ENCODE peak calls at places on chromosomes 11 and 22, in nine cellular contexts. One of them, this sample, is unnamed.

GRCh38 chr11:1548221-1549070 is 23.6 kb downstream of the DUSP8 start:
- DNase-seq in mammary epithelial cell: peak; percentile 35
- DNase-seq in mesenchymal stem cell: peak; percentile 78
- DNase-seq in body of pancreas: peak; percentile 94
- DNase-seq in lung: peak; percentile 77
- DNase-seq in heart right ventricle: peak; percentile 87
- DNase-seq in BE2C: no peak
- DNase-seq in ascending aorta: peak; percentile 73
- DNase-seq in HAP-1: no peak
- DNase-seq in this sample: no peak

GRCh38 chr22:42780070-42780540 is 59.4 kb upstream of the A4GALT start:
- DNase-seq in mammary epithelial cell: peak; percentile 72
- DNase-seq in mesenchymal stem cell: peak; percentile 94
- DNase-seq in body of pancreas: peak; percentile 78
- DNase-seq in lung: peak; percentile 55
- DNase-seq in heart right ventricle: peak; percentile 88
- DNase-seq in BE2C: peak; percentile 71
- DNase-seq in ascending aorta: no peak
- DNase-seq in HAP-1: peak; percentile 95
- DNase-seq in this sample: peak; percentile 39

GRCh38 chr11:16982256-16982671 is 31.9 kb downstream of the PLEKHA7 start:
- DNase-seq in mammary epithelial cell: no peak
- DNase-seq in mesenchymal stem cell: no peak
- DNase-seq in body of pancreas: peak; percentile 66
- DNase-seq in lung: no peak
- DNase-seq in heart right ventricle: no peak
- DNase-seq in BE2C: no peak
- DNase-seq in ascending aorta: no peak
- DNase-seq in HAP-1: no peak
- DNase-seq in this sample: no peak

GRCh38 chr22:30947821-30948454 is 20.6 kb downstream of the MORC2 start:
- DNase-seq in mammary epithelial cell: peak; percentile 64
- DNase-seq in mesenchymal stem cell: peak; percentile 72
- DNase-seq in body of pancreas: no peak
- DNase-seq in lung: no peak
- DNase-seq in heart right ventricle: peak; percentile 20
- DNase-seq in BE2C: no peak
- DNase-seq in ascending aorta: no peak
- DNase-seq in HAP-1: peak; percentile 33
- DNase-seq in this sample: no peak

GRCh38 chr11:131425285-131425684 is 54.9 kb downstream of the NTM start:
- DNase-seq in mammary epithelial cell: no peak
- DNase-seq in mesenchymal stem cell: no peak
- DNase-seq in body of pancreas: no peak
- DNase-seq in lung: no peak
- DNase-seq in heart right ventricle: no peak
- DNase-seq in BE2C: no peak
- DNase-seq in ascending aorta: no peak
- DNase-seq in HAP-1: no peak
- DNase-seq in this sample: no peak

GRCh38 chr11:120333801-120334200 is 2.4 kb upstream of the ARHGEF12 start:
- DNase-seq in mammary epithelial cell: no peak
- DNase-seq in mesenchymal stem cell: no peak
- DNase-seq in body of pancreas: no peak
- DNase-seq in lung: no peak
- DNase-seq in heart right ventricle: no peak
- DNase-seq in BE2C: no peak
- DNase-seq in ascending aorta: no peak
- DNase-seq in HAP-1: no peak
- DNase-seq in this sample: no peak

GRCh38 chr11:125874556-125875124 is 12.8 kb upstream of the HYLS1 start:
- DNase-seq in mammary epithelial cell: peak; percentile 44
- DNase-seq in mesenchymal stem cell: peak; percentile 70
- DNase-seq in body of pancreas: peak; percentile 55
- DNase-seq in lung: peak; percentile 59
- DNase-seq in heart right ventricle: peak; percentile 67
- DNase-seq in BE2C: peak; percentile 74
- DNase-seq in ascending aorta: no peak
- DNase-seq in HAP-1: peak; percentile 74
- DNase-seq in this sample: peak; percentile 38

GRCh38 chr11:18384157-18384641 is 10.2 kb upstream of the LDHA start:
- DNase-seq in mammary epithelial cell: peak; percentile 88
- DNase-seq in mesenchymal stem cell: no peak
- DNase-seq in body of pancreas: peak; percentile 80
- DNase-seq in lung: peak; percentile 67
- DNase-seq in heart right ventricle: peak; percentile 69
- DNase-seq in BE2C: peak; percentile 58
- DNase-seq in ascending aorta: no peak
- DNase-seq in HAP-1: no peak
- DNase-seq in this sample: peak; percentile 73

GRCh38 chr11:15342163-15342562 is 227.4 kb downstream of the INSC start:
- DNase-seq in mammary epithelial cell: no peak
- DNase-seq in mesenchymal stem cell: no peak
- DNase-seq in body of pancreas: no peak
- DNase-seq in lung: no peak
- DNase-seq in heart right ventricle: no peak
- DNase-seq in BE2C: no peak
- DNase-seq in ascending aorta: no peak
- DNase-seq in HAP-1: no peak
- DNase-seq in this sample: no peak

GRCh38 chr11:48109046-48109666 is 107.5 kb upstream of the OR4B1 start:
- DNase-seq in mammary epithelial cell: peak; percentile 35
- DNase-seq in mesenchymal stem cell: peak; percentile 63
- DNase-seq in body of pancreas: no peak
- DNase-seq in lung: no peak
- DNase-seq in heart right ventricle: no peak
- DNase-seq in BE2C: no peak
- DNase-seq in ascending aorta: no peak
- DNase-seq in HAP-1: peak; percentile 88
- DNase-seq in this sample: no peak

GRCh38 chr11:134664447-134664846 is 252.4 kb upstream of the B3GAT1 start:
- DNase-seq in mammary epithelial cell: no peak
- DNase-seq in mesenchymal stem cell: no peak
- DNase-seq in body of pancreas: no peak
- DNase-seq in lung: no peak
- DNase-seq in heart right ventricle: peak; percentile 2
- DNase-seq in BE2C: no peak
- DNase-seq in ascending aorta: no peak
- DNase-seq in HAP-1: no peak
- DNase-seq in this sample: no peak

GRCh38 chr11:33668951-33669596 is 31.6 kb downstream of the C11orf91 start:
- DNase-seq in mammary epithelial cell: no peak
- DNase-seq in mesenchymal stem cell: no peak
- DNase-seq in body of pancreas: no peak
- DNase-seq in lung: no peak
- DNase-seq in heart right ventricle: no peak
- DNase-seq in BE2C: no peak
- DNase-seq in ascending aorta: no peak
- DNase-seq in HAP-1: peak; percentile 77
- DNase-seq in this sample: no peak
- H3K36me3 ChIP-seq in mammary epithelial cell: no peaks in the 10 kb centered on the region
- H3K36me3 ChIP-seq in mesenchymal stem cell: peaks cover 12% of the 10 kb centered on the region
- H3K36me3 ChIP-seq in body of pancreas: no peaks in the 10 kb centered on the region
- H3K36me3 ChIP-seq in lung: no peaks in the 10 kb centered on the region
- H3K36me3 ChIP-seq in heart right ventricle: no peaks in the 10 kb centered on the region
- H3K36me3 ChIP-seq in BE2C: no peaks in the 10 kb centered on the region
- H3K36me3 ChIP-seq in ascending aorta: no peaks in the 10 kb centered on the region
- H3K36me3 ChIP-seq in HAP-1: no peaks in the 10 kb centered on the region
- H3K36me3 ChIP-seq in this sample: no peaks in the 10 kb centered on the region

GRCh38 chr11:66337103-66337899 is 1.1 kb upstream of the RIN1 start:
- DNase-seq in mammary epithelial cell: no peak
- DNase-seq in mesenchymal stem cell: peak; percentile 75
- DNase-seq in body of pancreas: no peak
- DNase-seq in lung: no peak
- DNase-seq in heart right ventricle: no peak
- DNase-seq in BE2C: no peak
- DNase-seq in ascending aorta: no peak
- DNase-seq in HAP-1: no peak
- DNase-seq in this sample: peak; percentile 43

GRCh38 chr11:66334605-66335442 is 1.4 kb downstream of the RIN1 start:
- DNase-seq in mammary epithelial cell: no peak
- DNase-seq in mesenchymal stem cell: peak; percentile 42
- DNase-seq in body of pancreas: no peak
- DNase-seq in lung: no peak
- DNase-seq in heart right ventricle: no peak
- DNase-seq in BE2C: no peak
- DNase-seq in ascending aorta: no peak
- DNase-seq in HAP-1: no peak
- DNase-seq in this sample: no peak

GRCh38 chr11:66333896-66334604 is 2.2 kb downstream of the RIN1 start:
- DNase-seq in mammary epithelial cell: no peak
- DNase-seq in mesenchymal stem cell: no peak
- DNase-seq in body of pancreas: no peak
- DNase-seq in lung: no peak
- DNase-seq in heart right ventricle: no peak
- DNase-seq in BE2C: no peak
- DNase-seq in ascending aorta: no peak
- DNase-seq in HAP-1: no peak
- DNase-seq in this sample: no peak

GRCh38 chr11:66336234-66337102 is at the start of gene RIN1:
- DNase-seq in mammary epithelial cell: peak; percentile 99
- DNase-seq in mesenchymal stem cell: peak; percentile 100
- DNase-seq in body of pancreas: peak; percentile 73
- DNase-seq in lung: peak; percentile 66
- DNase-seq in heart right ventricle: peak; percentile 66
- DNase-seq in BE2C: peak; percentile 58
- DNase-seq in ascending aorta: no peak
- DNase-seq in HAP-1: peak; percentile 7
- DNase-seq in this sample: peak; percentile 96

GRCh38 chr11:66335531-66336233 is 552 bp downstream of the RIN1 start:
- DNase-seq in mammary epithelial cell: peak; percentile 50
- DNase-seq in mesenchymal stem cell: peak; percentile 82
- DNase-seq in body of pancreas: no peak
- DNase-seq in lung: no peak
- DNase-seq in heart right ventricle: no peak
- DNase-seq in BE2C: peak; percentile 52
- DNase-seq in ascending aorta: no peak
- DNase-seq in HAP-1: no peak
- DNase-seq in this sample: peak; percentile 67
- H3K4me3 ChIP-seq in mammary epithelial cell: peak overlapping the region; percentile 78
- H3K4me3 ChIP-seq in mesenchymal stem cell: peak overlapping the region; percentile 85
- H3K4me3 ChIP-seq in body of pancreas: peak overlapping the region; percentile 18
- H3K4me3 ChIP-seq in lung: peak overlapping the region; percentile 63
- H3K4me3 ChIP-seq in heart right ventricle: peak overlapping the region; percentile 54
- H3K4me3 ChIP-seq in BE2C: peak overlapping the region; percentile 67
- H3K4me3 ChIP-seq in ascending aorta: peak overlapping the region; percentile 78
- H3K4me3 ChIP-seq in HAP-1: no peak overlapping the region
- H3K4me3 ChIP-seq in this sample: peak overlapping the region; percentile 84

GRCh38 chr11:58734681-58735490 is 3.1 kb upstream of the GLYAT start:
- DNase-seq in mammary epithelial cell: no peak
- DNase-seq in mesenchymal stem cell: no peak
- DNase-seq in body of pancreas: peak; percentile 80
- DNase-seq in lung: no peak
- DNase-seq in heart right ventricle: no peak
- DNase-seq in BE2C: no peak
- DNase-seq in ascending aorta: no peak
- DNase-seq in HAP-1: no peak
- DNase-seq in this sample: no peak
- H3K9me3 ChIP-seq in mammary epithelial cell: no peaks in the 10 kb centered on the region
- H3K9me3 ChIP-seq in mesenchymal stem cell: no peaks in the 10 kb centered on the region
- H3K9me3 ChIP-seq in body of pancreas: no peaks in the 10 kb centered on the region
- H3K9me3 ChIP-seq in lung: peaks cover 1% of the 10 kb centered on the region
- H3K9me3 ChIP-seq in heart right ventricle: no peaks in the 10 kb centered on the region
- H3K9me3 ChIP-seq in BE2C: no peaks in the 10 kb centered on the region
- H3K9me3 ChIP-seq in ascending aorta: no peaks in the 10 kb centered on the region
- H3K9me3 ChIP-seq in HAP-1: no peaks in the 10 kb centered on the region
- H3K9me3 ChIP-seq in this sample: no peaks in the 10 kb centered on the region

GRCh38 chr22:17814084-17814483 is 39.8 kb upstream of the BID start:
- DNase-seq in mammary epithelial cell: no peak
- DNase-seq in mesenchymal stem cell: no peak
- DNase-seq in body of pancreas: no peak
- DNase-seq in lung: no peak
- DNase-seq in heart right ventricle: no peak
- DNase-seq in BE2C: no peak
- DNase-seq in ascending aorta: no peak
- DNase-seq in HAP-1: no peak
- DNase-seq in this sample: no peak

GRCh38 chr22:17807571-17808410 is 33.5 kb upstream of the BID start:
- DNase-seq in mammary epithelial cell: no peak
- DNase-seq in mesenchymal stem cell: peak; percentile 64
- DNase-seq in body of pancreas: no peak
- DNase-seq in lung: peak; percentile 39
- DNase-seq in heart right ventricle: peak; percentile 71
- DNase-seq in BE2C: no peak
- DNase-seq in ascending aorta: no peak
- DNase-seq in HAP-1: no peak
- DNase-seq in this sample: no peak

GRCh38 chr22:17808688-17809403 is 34.6 kb upstream of the BID start:
- DNase-seq in mammary epithelial cell: no peak
- DNase-seq in mesenchymal stem cell: peak; percentile 49
- DNase-seq in body of pancreas: no peak
- DNase-seq in lung: no peak
- DNase-seq in heart right ventricle: no peak
- DNase-seq in BE2C: no peak
- DNase-seq in ascending aorta: no peak
- DNase-seq in HAP-1: no peak
- DNase-seq in this sample: no peak

GRCh38 chr22:17811119-17811518 is 36.9 kb upstream of the BID start:
- DNase-seq in mammary epithelial cell: no peak
- DNase-seq in mesenchymal stem cell: no peak
- DNase-seq in body of pancreas: no peak
- DNase-seq in lung: no peak
- DNase-seq in heart right ventricle: no peak
- DNase-seq in BE2C: no peak
- DNase-seq in ascending aorta: no peak
- DNase-seq in HAP-1: no peak
- DNase-seq in this sample: no peak

GRCh38 chr22:17810570-17811116 is 36.4 kb upstream of the BID start:
- DNase-seq in mammary epithelial cell: no peak
- DNase-seq in mesenchymal stem cell: no peak
- DNase-seq in body of pancreas: no peak
- DNase-seq in lung: no peak
- DNase-seq in heart right ventricle: no peak
- DNase-seq in BE2C: no peak
- DNase-seq in ascending aorta: no peak
- DNase-seq in HAP-1: no peak
- DNase-seq in this sample: no peak
- H3K36me3 ChIP-seq in mammary epithelial cell: peaks cover 12% of the 10 kb centered on the region
- H3K36me3 ChIP-seq in mesenchymal stem cell: peaks cover 79% of the 10 kb centered on the region
- H3K36me3 ChIP-seq in body of pancreas: peaks cover 23% of the 10 kb centered on the region
- H3K36me3 ChIP-seq in lung: peaks cover 23% of the 10 kb centered on the region
- H3K36me3 ChIP-seq in heart right ventricle: peaks cover 3% of the 10 kb centered on the region
- H3K36me3 ChIP-seq in BE2C: peaks cover 27% of the 10 kb centered on the region
- H3K36me3 ChIP-seq in ascending aorta: peaks cover 65% of the 10 kb centered on the region
- H3K36me3 ChIP-seq in HAP-1: peaks cover 9% of the 10 kb centered on the region
- H3K36me3 ChIP-seq in this sample: peaks cover 43% of the 10 kb centered on the region

GRCh38 chr11:75350122-75350742 is 1.2 kb downstream of the ARRB1 start:
- DNase-seq in mammary epithelial cell: no peak
- DNase-seq in mesenchymal stem cell: no peak
- DNase-seq in body of pancreas: no peak
- DNase-seq in lung: no peak
- DNase-seq in heart right ventricle: no peak
- DNase-seq in BE2C: no peak
- DNase-seq in ascending aorta: no peak
- DNase-seq in HAP-1: no peak
- DNase-seq in this sample: no peak
- H3K4me3 ChIP-seq in mammary epithelial cell: no peak overlapping the region
- H3K4me3 ChIP-seq in mesenchymal stem cell: peak overlapping the region; percentile 96
- H3K4me3 ChIP-seq in body of pancreas: peak overlapping the region; percentile 59
- H3K4me3 ChIP-seq in lung: peak overlapping the region; percentile 68
- H3K4me3 ChIP-seq in heart right ventricle: peak overlapping the region; percentile 66
- H3K4me3 ChIP-seq in BE2C: peak overlapping the region; percentile 72
- H3K4me3 ChIP-seq in ascending aorta: peak overlapping the region; percentile 92
- H3K4me3 ChIP-seq in HAP-1: no peak overlapping the region
- H3K4me3 ChIP-seq in this sample: no peak overlapping the region

This sample was measured in MG63.